ENCODE peak calls at places on chromosome 10, in eight cellular contexts. Z, U, M, X, V, Q, L and D are unnamed samples.

GRCh38 chr10:62093863-62094291 is 174.8 kb downstream of the RTKN2 start:
- DNase-seq in Q (peak; percentile 32), U (peak; percentile 37), Z (peak; percentile 74), X (no peak), V (no peak), M (no peak), L (peak; percentile 88), D (no peak)

GRCh38 chr10:60434418-60435046 is 44.9 kb upstream of the ANK3 start:
- DNase-seq in V (peak; percentile 90), X (peak; percentile 27), M (peak; percentile 45), Z (peak; percentile 84), Q (peak; percentile 52), L (peak; percentile 64), U (peak; percentile 32), D (peak; percentile 90)

GRCh38 chr10:133087679-133088523 is at the start of gene ADGRA1:
- DNase-seq in V (peak; percentile 19), M (no peak), Z (no peak), U (no peak), X (no peak), L (no peak), Q (no peak), D (peak; percentile 58)

GRCh38 chr10:16717617-16718395 is 99.4 kb downstream of the RSU1 start:
- DNase-seq in L (no peak), M (no peak), U (no peak), Z (no peak), V (no peak), Q (no peak), X (no peak), D (peak; percentile 96)

GRCh38 chr10:132862485-132863420 is 76.8 kb upstream of the NKX6-2 start:
- DNase-seq in Q (no peak), M (no peak), X (no peak), V (no peak), Z (no peak), L (no peak), U (no peak), D (no peak)

GRCh38 chr10:71255817-71256660 is 43.7 kb downstream of the UNC5B start:
- DNase-seq in V (peak; percentile 17), M (no peak), X (no peak), Z (peak; percentile 94), L (peak; percentile 56), Q (peak; percentile 66), U (peak; percentile 64), D (peak; percentile 82)

GRCh38 chr10:5565671-5566581 is 41.2 kb downstream of the CALML3 start:
- DNase-seq in Q (peak; percentile 59), V (no peak), M (no peak), Z (no peak), L (peak; percentile 83), X (no peak), U (peak; percentile 100), D (no peak)

GRCh38 chr10:46537309-46537708 is 19.1 kb downstream of the GPRIN2 start:
- DNase-seq in Z (no peak), X (no peak), M (no peak), L (no peak), U (no peak), V (no peak), Q (no peak), D (no peak)

GRCh38 chr10:89523274-89523673 is 12.1 kb downstream of the SLC16A12 start:
- DNase-seq in Q (no peak), X (no peak), U (no peak), L (peak; percentile 43), M (no peak), V (no peak), Z (no peak), D (no peak)

GRCh38 chr10:70952446-70952845 is 64.1 kb upstream of the PCBD1 start:
- DNase-seq in M (no peak), V (no peak), Q (no peak), X (no peak), L (no peak), U (no peak), Z (no peak), D (no peak)

GRCh38 chr10:58511765-58512469 is 755 bp upstream of the BICC1 start:
- DNase-seq in U (no peak), Z (no peak), M (peak; percentile 3), L (peak; percentile 29), V (no peak), Q (no peak), X (no peak), D (no peak)

GRCh38 chr10:80491251-80492102 is 37.4 kb downstream of the TSPAN14 start:
- DNase-seq in L (no peak), U (no peak), Q (no peak), M (no peak), V (no peak), Z (no peak), X (no peak), D (no peak)

GRCh38 chr10:26503911-26504310 is 65.8 kb downstream of the APBB1IP start:
- DNase-seq in X (no peak), U (no peak), L (no peak), Z (no peak), V (no peak), Q (no peak), M (peak; percentile 14), D (peak; percentile 18)

GRCh38 chr10:182441-183201 is 47.4 kb downstream of the ZMYND11 start:
- DNase-seq in U (no peak), X (no peak), M (no peak), V (no peak), L (peak; percentile 53), Q (no peak), Z (peak; percentile 80), D (no peak)

GRCh38 chr10:122706947-122707346 is 7.3 kb upstream of the C10orf120 start:
- DNase-seq in Q (no peak), V (no peak), X (no peak), L (no peak), Z (no peak), M (no peak), U (no peak), D (no peak)